ENCODE peak calls at places on chromosomes 4 and X, in six cellular contexts. P is stomach, B is psoas muscle, C is NB4, N is epithelial cell of esophagus, A is fibroblast of lung. U is an unnamed sample.

GRCh38 chr4:173181769-173182374 is 13.3 kb downstream of the GALNT7 start:
- DNase-seq in C (no peak), P (no peak), N (peak), B (no peak), A (peak), U (no peak)

GRCh38 chr4:8289151-8289750 is 19.7 kb downstream of the HTRA3 start:
- DNase-seq in B (peak), A (no peak), C (no peak), N (no peak), P (no peak), U (no peak)

GRCh38 chr4:105291920-105292319 is 145.2 kb downstream of the TET2 start:
- DNase-seq in N (no peak), P (no peak), C (no peak), B (no peak), A (peak), U (no peak)

GRCh38 chr4:36402008-36402758 is 120.8 kb downstream of the DTHD1 start:
- DNase-seq in A (no peak), N (no peak), C (no peak), B (no peak), P (no peak), U (no peak)

GRCh38 chrX:57677132-57677858 is 2.8 kb downstream of the NLRP2B start:
- DNase-seq in B (no peak), N (no peak), P (no peak), C (no peak), A (no peak), U (no peak)

GRCh38 chrX:152897216-152898144 is at the start of gene ZNF185:
- DNase-seq in A (no peak), P (peak), C (no peak), B (no peak), N (peak), U (no peak)

GRCh38 chr4:26907731-26908599 is 47.3 kb downstream of the STIM2 start:
- DNase-seq in C (no peak), N (peak), P (no peak), B (no peak), A (no peak), U (no peak)

GRCh38 chrX:15405846-15406245 is 21.6 kb upstream of the VEGFD start:
- DNase-seq in N (no peak), C (no peak), P (no peak), A (peak), B (no peak), U (no peak)

GRCh38 chr4:82352825-82353370 is 20.9 kb downstream of the HNRNPD start:
- DNase-seq in C (no peak), P (no peak), B (no peak), N (no peak), A (no peak), U (no peak)

GRCh38 chrX:125709074-125709473 is 389.4 kb downstream of the TEX13C start:
- DNase-seq in C (no peak), N (no peak), B (no peak), P (no peak), A (no peak), U (no peak)

GRCh38 chr4:8774071-8774470 is 97.6 kb downstream of the HMX1 start:
- DNase-seq in B (no peak), C (no peak), P (no peak), A (no peak), N (no peak), U (no peak)

GRCh38 chr4:32148120-32148666 is 1428.0 kb downstream of the PCDH7 start:
- DNase-seq in A (peak), P (no peak), B (no peak), N (peak), C (no peak), U (no peak)

GRCh38 chr4:160510925-160511324 is 1408.0 kb downstream of the RAPGEF2 start:
- DNase-seq in A (no peak), B (no peak), N (peak), C (peak), P (no peak), U (peak)

GRCh38 chr4:45033676-45034410 is 307.5 kb upstream of the GNPDA2 start:
- DNase-seq in P (no peak), C (no peak), B (no peak), A (no peak), N (no peak), U (no peak)

GRCh38 chrX:133649659-133650058 is 234.4 kb upstream of the GPC4 start:
- DNase-seq in A (no peak), P (no peak), B (no peak), C (no peak), N (no peak), U (no peak)
- TF ChIP-seq CTCF in A (no peak), P (no peak), B (no peak), C (no peak), N (no peak), U (no peak)

GRCh38 chrX:123876844-123877243 is 17.0 kb downstream of the XIAP start:
- DNase-seq in A (no peak), C (no peak), B (no peak), P (no peak), N (no peak), U (no peak)
- H3K4me3 ChIP-seq in A (no peak), C (no peak), B (no peak), P (no peak), N (no peak), U (no peak)

DNA sequence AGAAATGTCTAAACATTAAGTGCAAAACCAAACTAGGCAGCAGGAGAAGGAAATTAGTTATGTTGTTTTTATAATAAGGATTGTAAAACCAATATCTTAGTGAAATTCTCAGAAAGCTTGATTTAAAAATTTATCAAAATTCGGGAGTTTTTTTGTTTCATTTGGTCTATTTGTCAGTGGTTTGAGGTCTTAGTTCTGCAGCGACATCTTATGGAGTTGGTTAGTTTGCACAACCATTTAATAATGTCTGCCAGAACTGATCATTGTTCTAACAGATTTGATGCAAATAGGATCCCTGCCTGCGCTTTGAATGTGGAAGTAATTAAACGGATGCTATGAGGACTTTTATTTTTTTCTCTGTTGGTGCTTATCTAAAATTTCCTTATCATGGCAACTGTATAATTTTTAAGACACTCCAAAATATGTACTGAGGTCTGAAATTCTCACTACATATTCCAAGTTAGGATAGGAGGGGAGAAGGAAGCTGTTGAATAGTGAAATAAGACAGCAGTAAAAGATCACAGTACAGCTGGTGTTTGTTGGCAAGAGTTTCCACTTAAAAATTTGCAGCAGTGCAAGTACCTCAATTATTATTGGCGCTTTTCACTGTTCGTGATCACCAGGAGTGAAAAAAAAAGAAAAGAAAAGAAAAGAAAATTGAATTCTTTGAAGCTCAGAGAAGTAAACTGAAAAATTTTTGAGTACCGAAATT is 2521.4 kb downstream of the ARAP2 start:
- DNase-seq in P (no peak), B (no peak), A (peak), N (no peak), C (no peak), U (no peak)
- TF ChIP-seq CTCF in P (no peak), B (no peak), A (no peak), N (peak), C (no peak), U (no peak)

DNA sequence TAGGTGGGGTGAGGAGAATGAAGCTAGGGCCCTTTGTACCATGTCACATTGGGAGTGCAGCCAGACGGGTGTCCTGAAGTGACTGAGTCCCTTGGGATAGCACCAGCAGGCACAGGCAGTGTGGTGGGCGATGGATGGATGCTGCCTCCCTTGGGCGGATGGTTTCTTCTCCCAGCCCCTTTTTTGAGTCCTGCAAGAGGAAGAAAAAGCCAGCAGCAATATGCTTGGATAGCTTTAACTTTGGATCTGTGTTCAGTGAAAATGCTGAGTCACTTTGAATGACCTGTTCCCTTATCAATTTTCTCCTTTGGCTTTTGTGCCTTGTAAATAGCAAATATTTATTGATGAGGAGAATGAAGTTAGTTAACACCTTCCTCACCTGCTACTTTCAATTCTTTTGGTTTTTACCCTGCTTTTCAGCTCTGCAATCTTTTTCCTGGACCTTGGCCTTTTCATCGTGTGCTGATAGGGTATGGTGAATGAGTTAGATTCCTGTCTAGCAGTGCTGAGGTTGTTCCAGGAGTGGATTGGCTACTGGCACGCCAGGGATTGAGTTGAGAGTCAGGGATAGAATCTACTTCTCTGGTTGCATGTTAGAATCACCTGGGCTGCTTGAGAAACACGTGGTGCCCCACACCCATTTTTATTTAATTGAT is 10.2 kb downstream of the DCUN1D4 start:
- DNase-seq in B (no peak), N (no peak), P (peak), A (no peak), C (peak), U (no peak)
- H3K4me3 ChIP-seq in B (peak), N (no peak), P (no peak), A (no peak), C (no peak), U (no peak)

DNA sequence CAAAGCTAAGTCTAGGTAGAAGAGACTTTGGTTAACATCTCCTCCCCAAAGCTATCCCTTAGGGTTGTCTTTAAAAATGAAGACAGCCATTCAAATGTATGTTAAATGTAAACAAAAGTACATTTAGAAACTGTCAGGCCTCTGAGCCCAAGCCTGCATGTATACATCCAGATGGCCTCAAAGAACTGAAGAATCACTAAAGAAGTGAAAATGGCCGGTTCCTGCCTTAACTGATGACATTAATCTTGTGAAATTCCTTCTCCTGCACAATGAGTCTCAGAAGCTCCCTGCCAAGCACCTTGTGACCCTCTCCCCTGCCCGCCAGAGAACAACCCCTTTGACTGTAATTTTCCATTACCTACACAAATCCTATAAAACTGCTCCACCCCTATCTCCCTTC is 377.9 kb downstream of the FAM133A start:
- DNase-seq in B (no peak), N (no peak), A (no peak), P (no peak), C (no peak), U (no peak)
- TF ChIP-seq CTCF in B (no peak), N (no peak), A (no peak), P (no peak), C (no peak), U (no peak)

DNA sequence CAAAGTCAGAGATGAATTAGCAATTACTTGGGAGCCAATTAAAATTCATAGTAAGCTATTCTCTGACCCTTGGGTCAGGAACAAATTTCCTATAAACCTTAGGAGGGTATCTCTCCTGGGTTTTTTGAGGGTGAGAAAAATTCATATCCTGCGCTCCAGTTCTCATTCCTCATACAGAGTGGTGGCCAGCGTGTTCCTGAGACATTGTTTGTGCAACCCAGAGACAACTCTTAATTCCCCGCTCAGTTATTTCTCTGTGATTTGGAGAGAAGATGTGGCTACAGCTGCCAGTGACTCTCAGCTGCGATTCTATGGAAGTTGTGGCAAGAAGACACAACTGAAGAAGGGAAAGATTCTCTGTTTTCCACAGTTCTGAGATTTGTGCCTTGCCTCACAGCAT is 37.9 kb upstream of the CBR4 start:
- DNase-seq in C (no peak), P (no peak), N (no peak), B (no peak), A (no peak), U (no peak)
- H3K4me3 ChIP-seq in C (no peak), P (no peak), N (no peak), B (no peak), A (no peak), U (no peak)

GRCh38 chrX:52995135-52995973 is 37.0 kb upstream of the FAM156A start:
- DNase-seq in P (peak), C (peak), N (peak), B (peak), A (peak), U (peak)
- TF ChIP-seq CTCF in P (peak), C (peak), N (peak), B (peak), A (peak), U (peak)

DNA sequence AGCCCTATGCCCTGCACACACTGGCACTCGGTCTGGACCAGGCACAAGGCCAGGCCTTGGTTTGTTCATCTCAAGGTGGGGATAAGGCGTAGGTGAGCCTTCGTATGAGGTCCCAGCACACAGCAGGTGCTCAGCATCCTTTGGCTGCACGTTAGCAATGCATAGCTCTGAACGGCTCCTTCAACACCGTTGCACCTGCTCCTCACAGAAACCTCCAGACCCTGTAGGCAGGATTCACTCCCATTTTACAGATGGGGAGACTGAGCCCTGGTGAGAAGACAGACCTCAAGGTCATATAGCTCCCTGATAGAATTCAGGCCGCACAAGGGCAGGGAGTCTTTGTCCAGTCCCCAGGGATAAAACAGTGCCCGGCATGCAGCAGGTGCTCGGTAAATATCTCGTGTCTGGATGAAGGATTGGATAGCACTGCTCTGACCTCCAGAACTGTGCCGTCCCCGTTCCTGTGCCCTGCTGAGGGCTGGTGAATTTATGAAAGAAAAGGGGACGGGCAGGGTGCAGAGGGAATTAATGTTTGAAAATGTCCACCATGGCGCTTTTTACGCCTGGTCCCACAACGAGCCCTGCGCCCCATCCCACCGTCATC is 2.4 kb downstream of the PPP2R2C start:
- DNase-seq in A (no peak), C (no peak), B (no peak), N (no peak), P (no peak), U (no peak)
- H3K4me3 ChIP-seq in A (no peak), C (no peak), B (peak), N (no peak), P (peak), U (no peak)

GRCh38 chr4:185011408-185011807 is 6.9 kb upstream of the HELT start:
- DNase-seq in A (no peak), P (no peak), N (peak), B (no peak), C (peak), U (no peak)
- TF ChIP-seq CTCF in A (peak), P (peak), N (peak), B (no peak), C (peak), U (peak)

U was measured in kidney epithelial cell.